ENCODE peak calls at places on chromosomes 7 and 10, in four cellular contexts. One of them, this sample, is unnamed.

GRCh38 chr7:45230611-45231165 is 73.1 kb downstream of the RAMP3 start:
- DNase-seq in Panc1: no peak
- DNase-seq in HCT116: no peak
- DNase-seq in upper lobe of right lung: no peak
- DNase-seq in this sample: no peak

GRCh38 chr7:100886936-100887185 is 2.7 kb downstream of the UFSP1 start:
- DNase-seq in Panc1: no peak
- DNase-seq in HCT116: no peak
- DNase-seq in upper lobe of right lung: no peak
- DNase-seq in this sample: no peak

GRCh38 chr10:34654211-34654610 is 160.9 kb downstream of the PARD3 start:
- DNase-seq in upper lobe of right lung: no peak
- DNase-seq in Panc1: no peak
- DNase-seq in HCT116: no peak
- DNase-seq in this sample: no peak

GRCh38 chr10:78552261-78552811 is 516.4 kb upstream of the ZMIZ1 start:
- DNase-seq in HCT116: no peak
- DNase-seq in upper lobe of right lung: no peak
- DNase-seq in Panc1: no peak
- DNase-seq in this sample: no peak

GRCh38 chr7:13989944-13990295 is 454 bp upstream of the ETV1 start:
- DNase-seq in Panc1: no peak
- DNase-seq in HCT116: no peak
- DNase-seq in upper lobe of right lung: no peak
- DNase-seq in this sample: no peak

GRCh38 chr10:53003094-53003493 is 230.5 kb upstream of the MBL2 start:
- DNase-seq in upper lobe of right lung: no peak
- DNase-seq in Panc1: no peak
- DNase-seq in HCT116: no peak
- DNase-seq in this sample: no peak

GRCh38 chr7:24980695-24981543 is 941 bp upstream of the OSBPL3 start:
- DNase-seq in HCT116: no peak
- DNase-seq in Panc1: no peak
- DNase-seq in upper lobe of right lung: peak; percentile 68
- DNase-seq in this sample: no peak

GRCh38 chr10:78025685-78026364 is 3.5 kb downstream of the POLR3A start:
- DNase-seq in upper lobe of right lung: no peak
- DNase-seq in Panc1: peak; percentile 86
- DNase-seq in HCT116: no peak
- DNase-seq in this sample: no peak

GRCh38 chr10:43249962-43250624 is 16.8 kb downstream of the RASGEF1A start:
- DNase-seq in upper lobe of right lung: peak; percentile 54
- DNase-seq in Panc1: no peak
- DNase-seq in HCT116: no peak
- DNase-seq in this sample: no peak

GRCh38 chr7:55249332-55249731 is 115.8 kb upstream of the LANCL2 start:
- DNase-seq in HCT116: no peak
- DNase-seq in upper lobe of right lung: no peak
- DNase-seq in Panc1: no peak
- DNase-seq in this sample: no peak

GRCh38 chr10:125159932-125160855 is at the start of gene CTBP2:
- DNase-seq in Panc1: no peak
- DNase-seq in HCT116: peak; percentile 44
- DNase-seq in upper lobe of right lung: peak; percentile 78
- DNase-seq in this sample: peak; percentile 85

GRCh38 chr10:61939575-61940301 is 38.2 kb downstream of the ARID5B start:
- DNase-seq in upper lobe of right lung: no peak
- DNase-seq in Panc1: peak; percentile 63
- DNase-seq in HCT116: no peak
- DNase-seq in this sample: no peak

GRCh38 chr10:83492004-83492403 is 647.3 kb upstream of the GHITM start:
- DNase-seq in upper lobe of right lung: no peak
- DNase-seq in HCT116: no peak
- DNase-seq in Panc1: no peak
- DNase-seq in this sample: no peak

GRCh38 chr10:113041324-113041723 is 91.3 kb downstream of the TCF7L2 start:
- DNase-seq in upper lobe of right lung: no peak
- DNase-seq in HCT116: no peak
- DNase-seq in Panc1: no peak
- DNase-seq in this sample: no peak

GRCh38 chr7:143296686-143297085 is 8.5 kb downstream of the CASP2 start:
- DNase-seq in upper lobe of right lung: no peak
- DNase-seq in HCT116: no peak
- DNase-seq in Panc1: no peak
- DNase-seq in this sample: no peak

GRCh38 chr10:126227762-126228134 is 160.5 kb downstream of the ADAM12 start:
- DNase-seq in HCT116: no peak
- DNase-seq in Panc1: no peak
- DNase-seq in upper lobe of right lung: no peak
- DNase-seq in this sample: no peak

GRCh38 chr7:7323352-7323751 is 141.0 kb downstream of the C1GALT1 start:
- DNase-seq in Panc1: no peak
- DNase-seq in upper lobe of right lung: no peak
- DNase-seq in HCT116: no peak
- DNase-seq in this sample: no peak

GRCh38 chr10:70879244-70879643 is 9.1 kb downstream of the PCBD1 start:
- DNase-seq in upper lobe of right lung: no peak
- DNase-seq in Panc1: no peak
- DNase-seq in HCT116: no peak
- DNase-seq in this sample: no peak

GRCh38 chr7:22587322-22587721 is 87.3 kb upstream of the STEAP1B start:
- DNase-seq in Panc1: no peak
- DNase-seq in HCT116: no peak
- DNase-seq in upper lobe of right lung: no peak
- DNase-seq in this sample: no peak

GRCh38 chr7:142355328-142355727 is 97.5 kb upstream of the PRSS58 start:
- DNase-seq in upper lobe of right lung: no peak
- DNase-seq in HCT116: no peak
- DNase-seq in Panc1: no peak
- DNase-seq in this sample: no peak

GRCh38 chr7:154416714-154417113 is 364.5 kb downstream of the DPP6 start:
- DNase-seq in upper lobe of right lung: no peak
- DNase-seq in HCT116: no peak
- DNase-seq in Panc1: no peak
- DNase-seq in this sample: no peak

GRCh38 chr7:154423219-154423618 is 371.0 kb downstream of the DPP6 start:
- DNase-seq in upper lobe of right lung: no peak
- DNase-seq in Panc1: no peak
- DNase-seq in HCT116: no peak
- DNase-seq in this sample: no peak

GRCh38 chr7:154424370-154424769 is 372.2 kb downstream of the DPP6 start:
- DNase-seq in HCT116: no peak
- DNase-seq in Panc1: no peak
- DNase-seq in upper lobe of right lung: no peak
- DNase-seq in this sample: no peak

GRCh38 chr7:154415709-154416399 is 363.7 kb downstream of the DPP6 start:
- DNase-seq in upper lobe of right lung: no peak
- DNase-seq in Panc1: no peak
- DNase-seq in HCT116: no peak
- DNase-seq in this sample: no peak

DNA sequence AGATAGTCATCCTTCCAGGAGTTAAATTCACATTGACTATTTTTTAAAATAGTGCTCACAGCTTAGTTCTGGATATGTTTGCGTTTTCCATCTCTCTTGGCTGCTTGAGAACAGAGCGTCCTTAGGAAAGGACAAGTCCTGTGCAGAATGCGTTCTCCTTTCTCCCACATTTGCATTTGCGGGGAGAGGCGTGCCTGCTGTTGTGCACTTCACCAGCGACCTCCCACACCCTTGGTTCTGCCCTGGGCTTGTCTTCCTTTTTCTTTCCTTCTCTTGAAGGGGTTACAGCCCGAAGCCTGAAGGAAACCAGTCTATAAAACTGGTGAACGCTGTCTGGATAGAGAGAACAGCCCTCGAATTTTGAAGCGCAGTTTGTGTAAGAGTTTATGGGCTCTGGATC is 367.1 kb downstream of the DPP6 start:
- DNase-seq in HCT116: no peak
- DNase-seq in Panc1: no peak
- DNase-seq in upper lobe of right lung: no peak
- DNase-seq in this sample: no peak
- H3K4me3 ChIP-seq in HCT116: no peak overlapping the region
- H3K4me3 ChIP-seq in Panc1: no peak overlapping the region
- H3K4me3 ChIP-seq in upper lobe of right lung: no peak overlapping the region
- H3K4me3 ChIP-seq in this sample: no peak overlapping the region

GRCh38 chr10:72171175-72171630 is 44.6 kb upstream of the ANAPC16 start:
- DNase-seq in Panc1: peak; percentile 80
- DNase-seq in upper lobe of right lung: no peak
- DNase-seq in HCT116: peak; percentile 92
- DNase-seq in this sample: peak; percentile 15
- H3K4me1 ChIP-seq in Panc1: peaks cover 83% of the 10 kb centered on the region
- H3K4me1 ChIP-seq in upper lobe of right lung: no peaks in the 10 kb centered on the region
- H3K4me1 ChIP-seq in HCT116: peaks cover 75% of the 10 kb centered on the region
- H3K4me1 ChIP-seq in this sample: peaks cover 38% of the 10 kb centered on the region

GRCh38 chr7:155520114-155520513 is 26.2 kb downstream of the CNPY1 start:
- DNase-seq in upper lobe of right lung: no peak
- DNase-seq in Panc1: no peak
- DNase-seq in HCT116: no peak
- DNase-seq in this sample: no peak

GRCh38 chr7:155516466-155516865 is 29.9 kb downstream of the CNPY1 start:
- DNase-seq in Panc1: no peak
- DNase-seq in HCT116: no peak
- DNase-seq in upper lobe of right lung: no peak
- DNase-seq in this sample: no peak

GRCh38 chr7:155518633-155519032 is 27.7 kb downstream of the CNPY1 start:
- DNase-seq in upper lobe of right lung: peak; percentile 39
- DNase-seq in HCT116: no peak
- DNase-seq in Panc1: no peak
- DNase-seq in this sample: no peak

GRCh38 chr7:155517452-155517851 is 28.9 kb downstream of the CNPY1 start:
- DNase-seq in Panc1: no peak
- DNase-seq in HCT116: no peak
- DNase-seq in upper lobe of right lung: no peak
- DNase-seq in this sample: no peak

DNA sequence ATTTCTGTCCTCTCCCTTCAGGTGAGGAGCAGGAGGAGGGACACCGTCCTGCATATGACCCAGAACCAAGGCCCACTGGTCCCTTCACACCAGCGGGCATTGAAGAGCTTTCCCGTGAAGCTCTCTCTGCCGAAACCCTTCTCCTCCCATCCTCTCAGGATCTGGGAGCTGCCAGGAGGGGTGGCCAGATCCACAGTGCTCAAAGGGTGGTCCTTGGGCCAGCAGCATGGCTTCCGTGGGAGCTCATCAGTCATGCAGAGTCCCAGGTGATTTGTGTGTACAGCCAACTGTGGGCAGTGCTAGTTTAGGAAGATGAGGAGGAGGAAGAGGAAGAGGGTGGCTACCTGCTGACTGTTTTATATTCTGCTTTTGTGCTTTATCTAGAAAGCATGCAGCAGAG is 28.4 kb downstream of the CNPY1 start:
- DNase-seq in Panc1: no peak
- DNase-seq in HCT116: no peak
- DNase-seq in upper lobe of right lung: peak; percentile 19
- DNase-seq in this sample: no peak
- H3K27me3 ChIP-seq in Panc1: peaks cover 11% of the 10 kb centered on the region
- H3K27me3 ChIP-seq in HCT116: peaks cover 46% of the 10 kb centered on the region
- H3K27me3 ChIP-seq in upper lobe of right lung: peaks cover 47% of the 10 kb centered on the region
- H3K27me3 ChIP-seq in this sample: no peaks in the 10 kb centered on the region

GRCh38 chr7:131557521-131558385 is 1.3 kb upstream of the PODXL start:
- DNase-seq in Panc1: no peak
- DNase-seq in upper lobe of right lung: no peak
- DNase-seq in HCT116: no peak
- DNase-seq in this sample: peak; percentile 65

GRCh38 chr7:131556055-131556911 is at the start of gene PODXL:
- DNase-seq in HCT116: no peak
- DNase-seq in upper lobe of right lung: peak; percentile 89
- DNase-seq in Panc1: no peak
- DNase-seq in this sample: peak; percentile 85

GRCh38 chr7:131555565-131556054 is 818 bp downstream of the PODXL start:
- DNase-seq in Panc1: no peak
- DNase-seq in upper lobe of right lung: no peak
- DNase-seq in HCT116: no peak
- DNase-seq in this sample: no peak

GRCh38 chr7:131554880-131555516 is 1.4 kb downstream of the PODXL start:
- DNase-seq in upper lobe of right lung: no peak
- DNase-seq in HCT116: no peak
- DNase-seq in Panc1: no peak
- DNase-seq in this sample: no peak

GRCh38 chr7:131556912-131557457 is 557 bp upstream of the PODXL start:
- DNase-seq in HCT116: no peak
- DNase-seq in Panc1: no peak
- DNase-seq in upper lobe of right lung: no peak
- DNase-seq in this sample: no peak
- H3K4me3 ChIP-seq in HCT116: peak overlapping the region; percentile 60
- H3K4me3 ChIP-seq in Panc1: peak overlapping the region; percentile 40
- H3K4me3 ChIP-seq in upper lobe of right lung: peak overlapping the region; percentile 60
- H3K4me3 ChIP-seq in this sample: peak overlapping the region; percentile 50

GRCh38 chr10:100911472-100911871 is 1.3 kb upstream of the SLF2 start:
- DNase-seq in Panc1: no peak
- DNase-seq in HCT116: no peak
- DNase-seq in upper lobe of right lung: no peak
- DNase-seq in this sample: no peak

GRCh38 chr10:100913470-100913865 is 705 bp downstream of the SLF2 start:
- DNase-seq in upper lobe of right lung: no peak
- DNase-seq in HCT116: no peak
- DNase-seq in Panc1: no peak
- DNase-seq in this sample: no peak

GRCh38 chr10:100909506-100910260 is 3.1 kb upstream of the SLF2 start:
- DNase-seq in Panc1: no peak
- DNase-seq in upper lobe of right lung: no peak
- DNase-seq in HCT116: no peak
- DNase-seq in this sample: no peak

GRCh38 chr10:100912609-100913469 is at the start of gene SLF2:
- DNase-seq in upper lobe of right lung: peak; percentile 98
- DNase-seq in Panc1: peak; percentile 95
- DNase-seq in HCT116: peak; percentile 98
- DNase-seq in this sample: peak; percentile 95

DNA sequence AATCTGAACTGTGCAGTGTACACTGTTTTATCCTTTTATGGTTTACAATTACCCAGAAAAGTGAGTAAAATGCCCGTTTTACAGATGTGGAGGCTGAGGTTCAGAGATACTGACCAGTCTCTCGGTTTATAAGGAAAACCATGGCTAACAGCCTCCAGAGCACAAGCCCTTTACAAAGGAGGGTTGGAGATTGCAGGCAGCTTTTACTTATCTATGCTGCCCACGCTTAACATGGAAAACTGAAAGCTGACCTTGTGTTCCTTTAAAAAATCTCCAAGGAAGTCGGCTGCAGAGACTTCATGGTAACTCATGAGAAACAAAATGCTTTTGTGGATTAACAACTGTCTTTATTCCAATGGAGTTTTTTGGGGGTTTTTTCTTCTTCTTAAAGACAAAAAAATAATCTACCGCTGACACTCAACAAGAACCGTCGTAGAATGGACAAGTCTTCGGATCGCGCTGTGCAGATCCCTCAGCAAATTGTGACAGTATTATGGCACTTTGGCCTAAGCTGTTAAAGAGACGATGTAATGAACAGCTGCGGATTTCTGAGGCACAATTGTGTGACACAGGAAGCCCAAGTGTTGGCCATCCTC is 652 bp upstream of the SLF2 start:
- DNase-seq in Panc1: no peak
- DNase-seq in upper lobe of right lung: no peak
- DNase-seq in HCT116: no peak
- DNase-seq in this sample: no peak
- H3K4me1 ChIP-seq in Panc1: peaks cover 16% of the 10 kb centered on the region
- H3K4me1 ChIP-seq in upper lobe of right lung: peaks cover 27% of the 10 kb centered on the region
- H3K4me1 ChIP-seq in HCT116: peaks cover 17% of the 10 kb centered on the region
- H3K4me1 ChIP-seq in this sample: peaks cover 19% of the 10 kb centered on the region

GRCh38 chr7:104327963-104328307 is 468 bp upstream of the LHFPL3 start:
- DNase-seq in HCT116: no peak
- DNase-seq in upper lobe of right lung: no peak
- DNase-seq in Panc1: no peak
- DNase-seq in this sample: no peak
- H3K27me3 ChIP-seq in HCT116: peaks cover 35% of the 10 kb centered on the region
- H3K27me3 ChIP-seq in upper lobe of right lung: peaks cover 60% of the 10 kb centered on the region
- H3K27me3 ChIP-seq in Panc1: peaks cover 17% of the 10 kb centered on the region
- H3K27me3 ChIP-seq in this sample: peaks cover 52% of the 10 kb centered on the region